ENCODE peak calls at places on chromosomes 4 and X, in six cellular contexts. A is astrocyte of the spinal cord, C is foreskin fibroblast, T is cardiac muscle cell, L is tibial artery, N is GM12878. M is an unnamed sample.

GRCh38 chr4:14528921-14529320 is 473.4 kb upstream of the CPEB2 start:
- DNase-seq in A (no peak), C (no peak), L (no peak), N (no peak), T (no peak), M (no peak)

GRCh38 chrX:115311666-115312065 is 22.2 kb downstream of the LUZP4 start:
- DNase-seq in A (peak), T (peak), L (no peak), N (no peak), C (no peak), M (no peak)

GRCh38 chrX:7120578-7121219 is 26.8 kb upstream of the STS start:
- DNase-seq in A (peak), L (no peak), N (no peak), C (peak), T (no peak), M (no peak)

GRCh38 chr4:70759126-70759525 is 37.4 kb downstream of the RUFY3 start:
- DNase-seq in N (no peak), L (no peak), A (no peak), T (no peak), C (peak), M (no peak)

GRCh38 chrX:136909119-136909705 is 28.7 kb upstream of the RBMX start:
- DNase-seq in A (peak), L (peak), C (peak), T (peak), N (peak), M (peak)

GRCh38 chr4:128769011-128769410 is 40.5 kb upstream of the JADE1 start:
- DNase-seq in L (no peak), T (no peak), A (no peak), C (no peak), N (no peak), M (no peak)

GRCh38 chr4:48030470-48030869 is 13.9 kb downstream of the NIPAL1 start:
- DNase-seq in C (no peak), L (no peak), N (no peak), T (no peak), A (no peak), M (no peak)

GRCh38 chr4:164011791-164012190 is 517.3 kb downstream of the TMA16 start:
- DNase-seq in N (no peak), L (no peak), C (no peak), A (no peak), T (peak), M (no peak)

GRCh38 chr4:133920236-133920635 is 281.4 kb downstream of the PABPC4L start:
- DNase-seq in T (no peak), C (no peak), N (no peak), L (no peak), A (no peak), M (no peak)

GRCh38 chr4:13920901-13921300 is 293.4 kb upstream of the BOD1L1 start:
- DNase-seq in C (peak), L (peak), T (no peak), N (no peak), A (peak), M (no peak)

GRCh38 chrX:19670321-19670750 is 155.0 kb upstream of the MAP3K15 start:
- DNase-seq in L (no peak), N (no peak), C (peak), A (peak), T (no peak), M (no peak)

GRCh38 chrX:51641421-51642021 is 22.8 kb upstream of the CENPVL3 start:
- DNase-seq in N (no peak), T (peak), A (peak), C (peak), L (no peak), M (no peak)

GRCh38 chrX:94576367-94577004 is 902.5 kb downstream of the FAM133A start:
- DNase-seq in N (no peak), T (no peak), C (no peak), L (no peak), A (no peak), M (no peak)
- TF ChIP-seq CTCF in N (no peak), T (no peak), C (no peak), L (no peak), A (no peak), M (peak)

DNA sequence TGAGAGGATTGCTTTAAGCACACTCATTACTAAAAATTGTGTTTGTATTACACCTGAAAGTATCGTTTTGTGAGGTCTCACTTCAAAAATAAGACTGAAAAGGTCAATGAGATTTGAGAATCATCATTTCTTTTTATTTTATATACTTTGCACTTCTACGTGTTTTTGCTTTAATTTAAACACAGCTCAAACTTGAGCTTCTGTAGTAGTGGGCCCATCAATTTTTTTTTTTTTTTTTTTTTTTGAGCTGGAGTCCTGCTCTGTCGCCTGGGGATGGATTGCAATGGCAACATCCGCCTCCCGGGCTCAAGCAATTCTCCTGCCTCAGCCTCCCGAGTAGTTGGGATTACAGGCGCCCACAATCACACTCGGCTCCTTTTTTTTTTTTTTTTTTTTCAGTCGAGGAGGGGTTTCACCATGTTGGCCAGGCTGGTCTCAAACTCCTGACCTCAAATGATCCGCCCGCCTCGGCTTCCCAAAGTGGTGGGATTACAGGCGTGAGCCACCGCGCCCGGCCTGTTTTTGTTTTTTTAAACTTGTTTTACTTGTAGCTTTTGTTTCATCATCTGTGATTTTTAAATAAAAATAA is 1.5 kb downstream of the GSTCD start:
- DNase-seq in C (no peak), L (no peak), N (no peak), T (no peak), A (no peak), M (no peak)
- H3K4me3 ChIP-seq in C (peak), L (no peak), N (peak), T (peak), A (no peak), M (peak)

DNA sequence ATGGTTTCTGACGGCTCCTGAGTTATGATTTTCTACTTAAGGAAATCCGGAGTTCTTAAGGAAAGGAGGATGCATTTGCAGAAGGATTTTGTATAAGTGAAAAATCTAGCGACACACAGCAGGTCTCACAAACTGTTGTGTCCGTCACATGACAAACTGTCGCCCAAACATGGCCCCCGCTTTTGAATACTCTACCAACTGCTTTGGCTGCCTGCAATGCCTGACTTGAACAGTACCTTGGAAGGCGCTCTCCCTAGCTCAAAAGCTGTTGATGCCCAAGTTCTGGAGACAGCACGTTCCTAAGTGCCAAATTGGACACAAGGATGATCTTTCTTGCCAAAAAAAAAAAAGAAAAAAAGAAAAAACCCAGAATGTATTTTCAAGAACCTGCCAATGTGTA is 103.2 kb downstream of the ENPP6 start:
- DNase-seq in N (no peak), T (no peak), C (no peak), L (no peak), A (no peak), M (no peak)
- TF ChIP-seq CTCF in N (no peak), T (no peak), C (no peak), L (no peak), A (no peak), M (no peak)

DNA sequence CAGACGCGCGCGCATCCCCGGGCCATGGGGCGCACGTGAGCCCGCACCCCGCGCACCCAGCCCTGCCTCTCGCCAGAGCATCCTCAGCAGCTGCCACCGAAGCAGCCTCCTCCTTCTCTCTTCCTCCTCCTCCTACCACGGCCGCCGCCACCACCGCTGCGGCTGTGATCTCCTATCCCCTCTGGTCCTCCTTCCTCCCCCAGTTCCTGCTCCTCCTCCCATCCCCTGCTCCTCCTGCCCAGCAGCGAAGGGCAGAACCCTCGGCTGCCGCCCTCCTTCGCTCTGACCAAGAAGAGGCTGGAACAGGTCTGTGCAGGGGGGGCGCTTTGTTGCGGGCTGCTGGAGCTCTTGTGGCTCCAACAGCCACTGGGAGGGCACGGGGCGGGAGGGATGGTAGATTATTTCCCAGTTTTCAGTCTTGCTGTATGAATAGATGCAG is 148.7 kb upstream of the CHRDL1 start:
- DNase-seq in A (peak), C (peak), N (no peak), L (peak), T (peak), M (no peak)
- H3K4me3 ChIP-seq in A (peak), C (peak), N (no peak), L (peak), T (peak), M (no peak)

GRCh38 chr4:17352357-17352756 is 159.5 kb downstream of the QDPR start:
- DNase-seq in T (no peak), A (no peak), N (no peak), L (no peak), C (no peak), M (no peak)

DNA sequence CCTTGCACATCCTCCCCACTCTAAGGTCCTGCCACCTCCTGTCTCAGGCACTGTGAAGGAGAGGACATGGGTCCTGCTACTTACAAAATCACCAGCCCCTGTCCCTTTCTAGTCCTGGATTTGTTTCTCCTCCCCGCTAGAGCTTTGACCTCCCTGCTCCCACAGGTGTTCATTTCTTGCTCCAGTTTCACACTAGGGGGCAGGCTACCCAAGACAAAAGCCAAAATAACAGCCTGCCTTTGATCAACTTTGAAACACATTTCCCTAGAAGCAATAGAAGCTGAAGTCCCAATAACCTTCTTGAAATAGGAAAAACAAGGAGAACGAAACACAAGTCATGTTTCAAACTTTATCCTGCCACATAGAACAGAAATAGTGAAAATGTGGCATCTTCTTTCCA is 164.4 kb downstream of the QDPR start:
- DNase-seq in T (peak), L (no peak), A (peak), C (peak), N (no peak), M (no peak)
- TF ChIP-seq CTCF in T (peak), L (peak), A (peak), C (peak), N (peak), M (peak)

GRCh38 chr4:157763490-157763889 is 409.3 kb downstream of the GASK1B start:
- DNase-seq in L (no peak), A (no peak), N (no peak), C (no peak), T (no peak), M (no peak)

GRCh38 chr4:157768419-157768818 is 404.4 kb downstream of the GASK1B start:
- DNase-seq in L (no peak), C (no peak), T (no peak), A (no peak), N (no peak), M (no peak)
- H3K4me3 ChIP-seq in L (no peak), C (no peak), T (no peak), A (no peak), N (no peak), M (no peak)

GRCh38 chr4:130703211-130703920 is 1607.4 kb downstream of the C4orf33 start:
- DNase-seq in T (no peak), L (no peak), C (no peak), A (no peak), N (no peak), M (no peak)

GRCh38 chr4:130705023-130705422 is 1609.1 kb downstream of the C4orf33 start:
- DNase-seq in A (no peak), N (no peak), L (no peak), T (no peak), C (no peak), M (no peak)
- TF ChIP-seq CTCF in A (no peak), N (no peak), L (no peak), T (no peak), C (no peak), M (no peak)

GRCh38 chr4:174211611-174212044 is 71.8 kb downstream of the FBXO8 start:
- DNase-seq in A (no peak), C (no peak), T (no peak), L (no peak), N (no peak), M (no peak)
- H3K4me3 ChIP-seq in A (no peak), C (no peak), T (peak), L (no peak), N (no peak), M (no peak)

GRCh38 chr4:26570596-26570995 is 13.3 kb upstream of the TBC1D19 start:
- DNase-seq in A (no peak), N (no peak), C (no peak), T (no peak), L (no peak), M (no peak)
- TF ChIP-seq CTCF in A (no peak), N (no peak), C (no peak), T (no peak), L (no peak), M (no peak)

GRCh38 chrX:11531226-11531625 is 134.5 kb downstream of the ARHGAP6 start:
- DNase-seq in L (no peak), N (no peak), T (no peak), C (peak), A (peak), M (no peak)

GRCh38 chrX:11535156-11535919 is 130.4 kb downstream of the ARHGAP6 start:
- DNase-seq in T (no peak), C (peak), L (no peak), A (no peak), N (no peak), M (no peak)

GRCh38 chrX:11533211-11533651 is 132.5 kb downstream of the ARHGAP6 start:
- DNase-seq in N (peak), T (peak), A (peak), L (no peak), C (peak), M (peak)

GRCh38 chrX:11530621-11531020 is 135.1 kb downstream of the ARHGAP6 start:
- DNase-seq in T (no peak), L (no peak), A (no peak), N (no peak), C (peak), M (no peak)

DNA sequence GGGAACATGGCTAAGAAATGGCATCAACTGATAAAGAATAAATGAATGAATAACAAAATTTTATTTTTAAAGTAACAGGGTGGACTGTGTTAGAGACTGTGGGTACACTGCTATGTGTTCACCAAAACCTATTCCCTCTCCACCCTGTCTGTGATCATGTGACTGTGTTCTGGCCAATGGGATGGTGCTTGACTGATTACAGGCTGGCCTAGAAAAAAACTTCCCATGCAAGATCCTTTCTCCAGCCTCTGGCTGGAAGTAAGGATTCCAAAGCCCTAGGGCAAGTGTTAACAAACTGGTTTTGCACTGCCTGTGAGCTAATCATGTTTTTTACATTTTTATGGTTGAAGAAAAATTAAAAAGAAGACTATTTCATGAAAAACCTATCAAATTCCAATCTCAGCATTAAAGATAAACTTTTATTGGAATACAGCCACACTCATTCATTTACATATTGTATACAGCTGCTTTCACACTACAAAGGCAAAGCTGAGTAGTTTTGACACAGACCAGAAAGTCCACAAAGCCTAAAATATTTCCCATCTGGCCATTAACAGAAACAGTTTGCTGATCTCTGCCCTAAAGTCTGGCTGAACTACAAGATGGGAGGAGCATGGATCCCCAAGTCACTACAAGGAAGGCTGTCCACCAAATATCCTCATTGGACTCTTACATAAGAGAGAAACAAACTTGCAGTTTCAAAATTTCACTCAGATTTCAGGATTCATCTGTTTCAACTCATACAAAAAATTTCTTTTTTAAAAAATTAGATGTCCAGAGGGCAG is 133.2 kb downstream of the ARHGAP6 start:
- DNase-seq in T (no peak), C (peak), L (no peak), A (no peak), N (no peak), M (no peak)
- H3K4me3 ChIP-seq in T (no peak), C (no peak), L (no peak), A (no peak), N (no peak), M (no peak)

M was measured in GM12864.